ENCODE peak calls at places on chromosomes 4 and X, in seven cellular contexts. G is substantia nigra; W is GM23338; S is stimulated activated CD8-positive, alpha-beta memory T cell treated with anti-CD3 and anti-CD28 coated beads, Interleukin-7, amount 100 ng/mL, for 1 hour; T is activated CD4-positive, alpha-beta T cell treated with anti-CD3 and anti-CD28 coated beads, Interleukin-2, amount 50 U/mL, for 4 hours; X is foreskin melanocyte; D is SW480. K is an unnamed sample.
A peak's percentile ranks its signal among the peaks of the same experiment; 100 is the strongest.

GRCh38 chrX:47613082-47613481 is 6.6 kb downstream of the SYN1 start:
- DNase-seq in G (no peak), W (no peak), S (no peak), T (no peak), X (no peak), D (peak; percentile 29), K (no peak)

GRCh38 chr4:52840531-52841350 is 21.4 kb upstream of the RASL11B start:
- DNase-seq in G (no peak), W (peak; percentile 24), S (no peak), T (no peak), X (no peak), D (no peak), K (no peak)

GRCh38 chr4:3527914-3528876 is 4.0 kb downstream of the LRPAP1 start:
- DNase-seq in G (no peak), W (no peak), S (no peak), T (no peak), X (no peak), D (no peak), K (no peak)

GRCh38 chr4:21688596-21689265 is 259.8 kb downstream of the KCNIP4 start:
- DNase-seq in G (no peak), W (no peak), S (no peak), T (no peak), X (no peak), D (no peak), K (peak; percentile 36)

GRCh38 chrX:39705299-39705698 is 392.5 kb downstream of the BCOR start:
- DNase-seq in G (no peak), W (peak; percentile 29), S (no peak), T (no peak), X (no peak), D (peak; percentile 49), K (peak; percentile 93)

GRCh38 chrX:124028177-124028576 is 66.7 kb downstream of the STAG2 start:
- DNase-seq in G (no peak), W (no peak), S (no peak), T (no peak), X (no peak), D (no peak), K (peak; percentile 7)

GRCh38 chr4:20890752-20891151 is 190.5 kb downstream of the PACRGL start:
- DNase-seq in G (no peak), W (no peak), S (no peak), T (no peak), X (peak; percentile 32), D (no peak), K (no peak)

GRCh38 chr4:879730-880079 is 52.4 kb downstream of the GAK start:
- DNase-seq in G (no peak), W (no peak), S (no peak), T (peak; percentile 60), X (no peak), D (no peak), K (peak; percentile 18)

GRCh38 chrX:15474058-15474457 is 19.1 kb downstream of the PIR start:
- DNase-seq in G (no peak), W (no peak), S (no peak), T (no peak), X (no peak), D (no peak), K (no peak)

GRCh38 chrX:13899607-13900006 is 82.7 kb upstream of the GPM6B start:
- DNase-seq in G (no peak), W (no peak), S (no peak), T (no peak), X (no peak), D (peak; percentile 35), K (peak; percentile 72)

GRCh38 chrX:113929004-113929403 is 654.9 kb upstream of the HTR2C start:
- DNase-seq in G (no peak), W (peak; percentile 83), S (no peak), T (no peak), X (peak; percentile 21), D (peak; percentile 39), K (peak; percentile 25)

GRCh38 chr4:140135529-140136021 is 18.4 kb downstream of the MAML3 start:
- DNase-seq in G (peak; percentile 12), W (no peak), S (no peak), T (no peak), X (peak; percentile 29), D (no peak), K (no peak)

GRCh38 chrX:154380153-154380552 is 1.1 kb downstream of the EMD start:
- DNase-seq in G (no peak), W (no peak), S (no peak), T (no peak), X (no peak), D (no peak), K (no peak)

GRCh38 chrX:15143050-15143824 is 126.6 kb downstream of the ASB9 start:
- DNase-seq in G (peak; percentile 0), W (peak; percentile 66), S (peak; percentile 34), T (peak; percentile 55), X (no peak), D (peak; percentile 40), K (peak; percentile 65)

GRCh38 chrX:116409224-116409623 is 27.2 kb upstream of the SLC6A14 start:
- DNase-seq in G (no peak), W (no peak), S (no peak), T (no peak), X (no peak), D (no peak), K (no peak)

GRCh38 chr4:158998624-158999023 is 104.3 kb upstream of the RAPGEF2 start:
- DNase-seq in G (no peak), W (no peak), S (no peak), T (no peak), X (no peak), D (peak; percentile 74), K (no peak)

GRCh38 chr4:88989990-88990389 is 67.0 kb downstream of the FAM13A start:
- DNase-seq in G (no peak), W (no peak), S (no peak), T (no peak), X (no peak), D (no peak), K (peak; percentile 24)

GRCh38 chrX:123764967-123765871 is 32.4 kb upstream of the THOC2 start:
- DNase-seq in G (peak; percentile 46), W (peak; percentile 91), S (peak; percentile 9), T (peak; percentile 26), X (peak; percentile 68), D (peak; percentile 83), K (peak; percentile 89)

K was measured in choroid plexus epithelial cell.